ENCODE peak calls at places on chromosome 2, in nine cellular contexts. T is cerebellum, A is H54, S is heart right ventricle, X is left colon, I is astrocyte, C is NCI-H1105 treated with DMSO at 0.1 percent for 48 hours, G is sciatic nerve, J is AG08396. M is an unnamed sample.

GRCh38 chr2:118134650-118135049 is 46.4 kb downstream of the INSIG2 start:
- DNase-seq in A (no peak), T (no peak), G (no peak), S (no peak), I (no peak), J (no peak), C (no peak), X (no peak), M (no peak)

GRCh38 chr2:176164803-176165597 is 7.9 kb downstream of the HOXD3 start:
- DNase-seq in C (no peak), X (no peak), A (no peak), J (no peak), I (peak), S (no peak), T (no peak), G (no peak), M (no peak)

GRCh38 chr2:72745679-72746368 is 80.0 kb downstream of the EXOC6B start:
- DNase-seq in J (peak), T (peak), S (no peak), C (peak), I (peak), G (no peak), X (no peak), A (no peak), M (no peak)

GRCh38 chr2:173218331-173219056 is 136.2 kb upstream of the CDCA7 start:
- DNase-seq in G (no peak), X (no peak), J (no peak), S (peak), T (no peak), C (no peak), A (no peak), I (no peak), M (peak)

GRCh38 chr2:200640906-200641305 is 55.1 kb downstream of the AOX1 start:
- DNase-seq in J (no peak), X (no peak), I (no peak), A (no peak), C (no peak), G (no peak), T (no peak), S (no peak), M (no peak)

GRCh38 chr2:175690113-175690716 is 311.9 kb downstream of the LNPK start:
- DNase-seq in C (peak), J (peak), S (no peak), G (no peak), X (no peak), I (peak), A (peak), T (peak), M (peak)

GRCh38 chr2:109448946-109449788 is 164.6 kb downstream of the SEPTIN10 start:
- DNase-seq in A (no peak), J (peak), T (peak), C (peak), S (peak), X (peak), I (peak), G (peak), M (no peak)

GRCh38 chr2:28274911-28275685 is 117.6 kb upstream of the FOSL2 start:
- DNase-seq in C (no peak), X (peak), A (peak), G (peak), S (no peak), J (peak), T (no peak), I (peak), M (peak)

GRCh38 chr2:80459028-80459427 is 154.5 kb upstream of the LRRTM1 start:
- DNase-seq in J (no peak), S (no peak), G (no peak), I (no peak), X (no peak), C (no peak), T (no peak), A (no peak), M (no peak)

GRCh38 chr2:19292007-19292406 is 66.4 kb downstream of the OSR1 start:
- DNase-seq in J (no peak), T (no peak), A (no peak), X (no peak), C (no peak), G (no peak), S (no peak), I (no peak), M (no peak)

GRCh38 chr2:1478311-1479305 is 65.3 kb downstream of the TPO start:
- DNase-seq in X (no peak), T (no peak), A (no peak), C (no peak), J (no peak), G (peak), I (no peak), S (no peak), M (no peak)

GRCh38 chr2:8121826-8122505 is 559.9 kb upstream of the ID2 start:
- DNase-seq in A (no peak), S (no peak), C (no peak), X (no peak), J (no peak), I (no peak), G (no peak), T (no peak), M (no peak)

GRCh38 chr2:220795705-220796104 is 776.4 kb downstream of the EPHA4 start:
- DNase-seq in X (no peak), A (no peak), T (no peak), S (no peak), J (no peak), I (no peak), G (no peak), C (no peak), M (no peak)

GRCh38 chr2:230068658-230069080 is at the start of gene SLC16A14:
- DNase-seq in X (peak), T (peak), A (peak), J (peak), S (no peak), G (no peak), I (peak), C (peak), M (peak)

GRCh38 chr2:15838481-15838880 is 101.9 kb upstream of the MYCN start:
- DNase-seq in A (no peak), I (no peak), J (no peak), T (no peak), C (no peak), S (no peak), X (no peak), G (no peak), M (no peak)

GRCh38 chr2:121766624-121767023 is 11.2 kb downstream of the TSN start:
- DNase-seq in A (no peak), S (no peak), G (no peak), X (no peak), I (no peak), C (no peak), T (no peak), J (no peak), M (no peak)

GRCh38 chr2:240387325-240387668 is 48.2 kb upstream of the GPC1 start:
- DNase-seq in S (no peak), T (no peak), A (no peak), J (no peak), I (no peak), C (no peak), G (no peak), X (no peak), M (no peak)

GRCh38 chr2:23595601-23596251 is 210.7 kb downstream of the KLHL29 start:
- DNase-seq in T (peak), I (peak), X (no peak), J (peak), S (no peak), A (peak), C (peak), G (peak), M (peak)

GRCh38 chr2:103135679-103136078 is 373.8 kb downstream of the TMEM182 start:
- DNase-seq in I (no peak), J (no peak), A (no peak), X (no peak), S (no peak), T (no peak), C (no peak), G (no peak), M (no peak)